ENCODE peak calls at places on chromosome 21, in five cellular contexts. X, W, R, A and F are unnamed samples.
A peak's percentile ranks its signal among the peaks of the same experiment; 100 is the strongest.

GRCh38 chr21:29125199-29125598 is 5.2 kb upstream of the MAP3K7CL start:
- DNase-seq in X (no peak), A (no peak), W (no peak), R (no peak), F (no peak)

GRCh38 chr21:35993875-35994490 is 66.3 kb downstream of the SETD4 start:
- DNase-seq in W (no peak), X (no peak), A (no peak), R (no peak), F (no peak)

GRCh38 chr21:17585875-17586450 is 26.7 kb downstream of the BTG3 start:
- DNase-seq in R (peak; percentile 5), W (peak; percentile 36), X (peak; percentile 56), A (no peak), F (no peak)

GRCh38 chr21:31349208-31349607 is 5.1 kb upstream of the TIAM1 start:
- DNase-seq in A (no peak), W (no peak), X (no peak), R (no peak), F (no peak)

GRCh38 chr21:35475006-35475405 is 425.9 kb upstream of the RUNX1 start:
- DNase-seq in W (peak; percentile 50), X (peak; percentile 18), R (no peak), A (no peak), F (no peak)

GRCh38 chr21:31397939-31398338 is 53.9 kb upstream of the TIAM1 start:
- DNase-seq in R (no peak), W (no peak), A (peak; percentile 61), X (no peak), F (no peak)

GRCh38 chr21:36478941-36479340 is 981 bp downstream of the CLDN14 start:
- DNase-seq in R (peak; percentile 15), W (peak; percentile 55), X (peak; percentile 48), A (peak; percentile 70), F (no peak)

GRCh38 chr21:26027696-26028095 is 142.9 kb downstream of the APP start:
- DNase-seq in W (peak; percentile 41), A (no peak), R (no peak), X (no peak), F (no peak)

GRCh38 chr21:27578741-27579265 is 611.9 kb upstream of the ADAMTS5 start:
- DNase-seq in W (no peak), R (no peak), X (no peak), A (no peak), F (no peak)

GRCh38 chr21:25509862-25510261 is 97.4 kb downstream of the MRPL39 start:
- DNase-seq in W (no peak), R (no peak), A (no peak), X (no peak), F (no peak)

GRCh38 chr21:36297938-36298572 is 21.9 kb upstream of the MORC3 start:
- DNase-seq in W (no peak), X (no peak), R (no peak), A (no peak), F (peak; percentile 93)

GRCh38 chr21:41121785-41122415 is 46.1 kb upstream of the BACE2 start:
- DNase-seq in X (peak; percentile 79), A (peak; percentile 97), R (peak; percentile 28), W (peak; percentile 71), F (peak; percentile 48)

GRCh38 chr21:29233611-29234540 is 64.8 kb upstream of the BACH1 start:
- DNase-seq in R (no peak), X (no peak), W (no peak), A (no peak), F (no peak)

GRCh38 chr21:22585558-22585957 is 1587.3 kb downstream of the NCAM2 start:
- DNase-seq in X (no peak), R (no peak), W (no peak), A (no peak), F (no peak)

GRCh38 chr21:22743085-22743484 is 1744.9 kb downstream of the NCAM2 start:
- DNase-seq in W (no peak), A (no peak), X (no peak), R (no peak), F (no peak)

GRCh38 chr21:30444204-30444603 is 4.1 kb downstream of the KRTAP15-1 start:
- DNase-seq in R (no peak), A (peak; percentile 64), X (no peak), W (no peak), F (no peak)

GRCh38 chr21:31110430-31110829 is 72.2 kb upstream of the KRTAP19-8 start:
- DNase-seq in X (no peak), W (no peak), R (no peak), A (no peak), F (no peak)

GRCh38 chr21:35829014-35829525 is 231.3 kb downstream of the SETD4 start:
- DNase-seq in R (no peak), A (peak; percentile 23), W (no peak), X (no peak), F (no peak)

GRCh38 chr21:26769613-26770188 is 75.5 kb downstream of the ADAMTS1 start:
- DNase-seq in W (peak; percentile 11), A (no peak), X (peak; percentile 43), R (no peak), F (no peak)

GRCh38 chr21:37341254-37341960 is 25.2 kb upstream of the DYRK1A start:
- DNase-seq in W (peak; percentile 9), A (no peak), X (peak; percentile 62), R (no peak), F (no peak)

GRCh38 chr21:26806734-26807372 is 38.4 kb downstream of the ADAMTS1 start:
- DNase-seq in A (no peak), R (no peak), X (no peak), W (peak; percentile 34), F (no peak)

GRCh38 chr21:26719750-26720149 is 125.5 kb downstream of the ADAMTS1 start:
- DNase-seq in X (no peak), A (no peak), W (no peak), R (no peak), F (no peak)

GRCh38 chr21:14438204-14438603 is 55.3 kb upstream of the HSPA13 start:
- DNase-seq in X (no peak), R (no peak), W (no peak), A (no peak), F (no peak)

GRCh38 chr21:16287060-16287459 is 557.3 kb downstream of the USP25 start:
- DNase-seq in W (peak; percentile 59), X (no peak), R (no peak), A (no peak), F (no peak)

GRCh38 chr21:29056005-29056404 is 17.4 kb downstream of the CCT8 start:
- DNase-seq in A (no peak), X (no peak), R (no peak), W (no peak), F (no peak)

GRCh38 chr21:26041441-26042180 is 129.0 kb downstream of the APP start:
- DNase-seq in W (peak; percentile 67), R (no peak), A (no peak), X (no peak), F (no peak)

GRCh38 chr21:29943885-29944284 is 4.1 kb upstream of the GRIK1 start:
- DNase-seq in A (peak; percentile 51), X (no peak), R (no peak), W (no peak), F (no peak)

GRCh38 chr21:41071410-41071809 is 96.5 kb upstream of the BACE2 start:
- DNase-seq in W (no peak), R (no peak), X (no peak), A (peak; percentile 89), F (no peak)

GRCh38 chr21:25742900-25743299 is 8.1 kb downstream of the GABPA start:
- DNase-seq in X (no peak), R (no peak), A (no peak), W (no peak), F (no peak)

GRCh38 chr21:35648512-35648911 is 411.8 kb downstream of the SETD4 start:
- DNase-seq in A (no peak), W (no peak), R (no peak), X (no peak), F (no peak)

GRCh38 chr21:14452842-14453241 is 69.9 kb upstream of the HSPA13 start:
- DNase-seq in R (no peak), X (no peak), A (no peak), W (no peak), F (no peak)

GRCh38 chr21:23664193-23664694 is 1943.0 kb downstream of the MRPL39 start:
- DNase-seq in X (no peak), A (no peak), R (no peak), W (no peak), F (no peak)

DNA sequence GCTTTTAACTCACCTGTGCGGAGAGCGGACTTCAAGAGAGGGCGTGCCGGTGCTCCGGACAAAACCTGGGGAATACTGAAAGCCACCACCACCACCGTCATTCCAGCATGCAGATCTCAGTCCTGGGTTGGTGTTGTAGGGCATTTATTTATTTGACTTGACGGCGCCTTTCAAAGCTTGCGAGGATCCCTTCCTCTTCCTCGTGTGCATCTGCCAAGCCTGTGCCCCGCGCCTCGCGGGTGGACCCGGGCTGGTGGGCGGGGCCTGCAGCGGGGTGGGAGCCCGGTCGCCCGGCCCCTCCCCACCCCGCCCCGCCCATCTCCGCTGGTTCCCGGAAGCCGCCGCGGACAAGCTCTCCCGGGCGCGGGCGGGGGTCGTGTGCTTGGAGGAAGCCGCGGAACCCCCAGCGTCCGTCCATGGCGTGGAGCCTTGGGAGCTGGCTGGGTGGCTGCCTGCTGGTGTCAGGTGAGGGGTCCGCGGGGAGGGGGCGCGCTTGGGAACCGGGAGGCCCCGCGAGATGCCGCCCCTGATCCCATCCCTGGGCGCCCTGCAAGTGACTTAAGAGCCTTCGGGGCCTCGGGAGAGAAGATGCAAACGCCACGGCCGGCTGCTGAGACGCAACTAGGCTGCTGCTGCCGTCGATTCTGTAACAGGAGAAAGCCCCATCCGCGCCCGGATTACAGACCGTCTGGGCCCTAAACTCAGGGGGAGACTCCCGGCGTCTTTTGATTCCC is at the start of gene IL10RB:
- DNase-seq in A (peak; percentile 88), X (peak; percentile 72), R (peak; percentile 64), W (peak; percentile 54), F (peak; percentile 91)
- H3K4me1 ChIP-seq in A (no peaks in the 10 kb centered on the region), X (peaks cover 10% of the 10 kb centered on the region), R (peaks cover 33% of the 10 kb centered on the region), W (peaks cover 7% of the 10 kb centered on the region), F (peaks cover 39% of the 10 kb centered on the region)

DNA sequence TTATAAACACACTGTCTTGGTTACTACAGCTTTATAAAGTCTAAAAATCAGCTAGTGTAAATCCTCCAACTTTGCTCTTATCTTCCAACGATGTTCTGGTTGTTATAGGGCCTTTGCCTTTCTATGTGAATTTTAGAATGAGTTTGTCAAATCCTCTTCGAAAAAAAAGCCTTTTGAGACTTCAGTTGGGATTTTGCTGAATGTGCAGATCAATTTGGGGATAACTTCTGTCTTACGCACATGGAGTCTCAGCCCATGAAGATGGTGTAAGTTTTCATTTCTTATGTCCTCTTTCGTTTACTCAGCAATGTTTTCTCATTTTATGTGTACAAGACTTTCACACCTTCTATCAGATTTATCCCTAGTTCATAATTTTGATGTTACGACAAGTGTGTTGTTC is 64.8 kb upstream of the ADARB1 start:
- DNase-seq in X (no peak), A (no peak), R (no peak), W (no peak), F (no peak)
- H3K4me3 ChIP-seq in X (no peak overlapping the region), A (no peak overlapping the region), R (no peak overlapping the region), W (no peak overlapping the region), F (no peak overlapping the region)

DNA sequence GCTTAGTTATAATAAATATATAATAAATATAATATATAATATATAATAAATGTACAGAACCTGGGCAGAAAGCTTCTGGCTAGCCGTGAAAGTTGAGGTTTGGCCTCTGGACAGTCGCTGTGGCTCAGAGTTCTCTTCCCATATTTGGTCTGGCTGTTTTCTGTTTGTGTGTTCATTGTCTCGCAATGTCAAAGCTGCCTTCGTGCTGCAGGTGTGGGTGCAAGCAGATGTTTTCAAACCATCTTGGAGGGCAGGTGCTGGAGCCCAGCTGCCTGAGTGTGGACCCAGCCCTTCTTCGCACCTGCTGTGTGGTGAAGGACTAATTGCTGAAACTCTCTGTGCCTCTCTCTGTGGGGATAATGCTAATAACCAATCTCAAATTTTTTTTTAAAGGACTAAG is 3.6 kb upstream of the CSTB start:
- DNase-seq in W (no peak), R (no peak), X (no peak), A (no peak), F (no peak)
- H3K4me1 ChIP-seq in W (no peaks in the 10 kb centered on the region), R (peaks cover 19% of the 10 kb centered on the region), X (peaks cover 8% of the 10 kb centered on the region), A (no peaks in the 10 kb centered on the region), F (no peaks in the 10 kb centered on the region)

GRCh38 chr21:45869121-45870007 is 112.2 kb upstream of the COL6A1 start:
- DNase-seq in W (peak; percentile 81), R (no peak), A (peak; percentile 35), X (no peak), F (peak; percentile 34)
- H3K4me3 ChIP-seq in W (no peak overlapping the region), R (no peak overlapping the region), A (no peak overlapping the region), X (no peak overlapping the region), F (no peak overlapping the region)